ENCODE peak calls at places on chromosomes 11 and 22, in seven cellular contexts. D is pancreas; X is CD8-positive, alpha-beta memory T cell; T is GM23248; Z is adrenal gland; N is Caco-2; V is heart right ventricle. L is an unnamed sample.

GRCh38 chr11:6928916-6929315 is 2.7 kb downstream of the ZNF215 start:
- DNase-seq in D (no peak), X (no peak), T (no peak), Z (no peak), N (no peak), V (no peak), L (no peak)

GRCh38 chr11:78492973-78493372 is 75.4 kb upstream of the GAB2 start:
- DNase-seq in D (no peak), X (no peak), T (no peak), Z (no peak), N (no peak), V (no peak), L (no peak)

GRCh38 chr11:67119577-67120391 is 721 bp downstream of the KDM2A start:
- DNase-seq in D (peak), X (no peak), T (peak), Z (peak), N (peak), V (peak), L (peak)

GRCh38 chr11:110126936-110127335 is 33.7 kb downstream of the ZC3H12C start:
- DNase-seq in D (no peak), X (no peak), T (no peak), Z (no peak), N (no peak), V (no peak), L (no peak)

GRCh38 chr11:94757037-94757681 is 11.0 kb upstream of the AMOTL1 start:
- DNase-seq in D (no peak), X (no peak), T (no peak), Z (no peak), N (no peak), V (no peak), L (no peak)

GRCh38 chr11:86949995-86950993 is 4.9 kb downstream of the FZD4 start:
- DNase-seq in D (no peak), X (no peak), T (peak), Z (no peak), N (no peak), V (no peak), L (no peak)

GRCh38 chr11:71342951-71343827 is 90.8 kb upstream of the SHANK2 start:
- DNase-seq in D (peak), X (no peak), T (peak), Z (peak), N (peak), V (no peak), L (peak)

GRCh38 chr11:116776522-116776984 is 3.8 kb upstream of the BUD13 start:
- DNase-seq in D (no peak), X (no peak), T (no peak), Z (no peak), N (no peak), V (no peak), L (no peak)

GRCh38 chr11:359181-359714 is 10.1 kb upstream of the B4GALNT4 start:
- DNase-seq in D (no peak), X (no peak), T (no peak), Z (no peak), N (no peak), V (no peak), L (no peak)

GRCh38 chr11:123194308-123195181 is 503 bp downstream of the CLMP start:
- DNase-seq in D (peak), X (no peak), T (peak), Z (peak), N (peak), V (no peak), L (no peak)

GRCh38 chr11:9617960-9618359 is 44.5 kb downstream of the WEE1 start:
- DNase-seq in D (no peak), X (no peak), T (peak), Z (no peak), N (no peak), V (no peak), L (no peak)

GRCh38 chr11:69102732-69103615 is 52.8 kb upstream of the SMIM38 start:
- DNase-seq in D (peak), X (no peak), T (peak), Z (no peak), N (peak), V (no peak), L (no peak)

GRCh38 chr11:8584096-8584495 is 9.9 kb downstream of the STK33 start:
- DNase-seq in D (no peak), X (no peak), T (peak), Z (no peak), N (no peak), V (no peak), L (no peak)

GRCh38 chr11:100687630-100688395 is 725 bp downstream of the ARHGAP42 start:
- DNase-seq in D (peak), X (no peak), T (peak), Z (peak), N (peak), V (peak), L (peak)

GRCh38 chr11:107259826-107260225 is 197.8 kb downstream of the CWF19L2 start:
- DNase-seq in D (no peak), X (no peak), T (no peak), Z (no peak), N (no peak), V (no peak), L (no peak)

GRCh38 chr11:120667281-120667680 is 155.7 kb downstream of the GRIK4 start:
- DNase-seq in D (no peak), X (no peak), T (peak), Z (no peak), N (no peak), V (peak), L (no peak)

GRCh38 chr22:28600546-28601143 is 79.0 kb downstream of the TTC28 start:
- DNase-seq in D (no peak), X (no peak), T (peak), Z (no peak), N (peak), V (peak), L (peak)

GRCh38 chr11:23540101-23540561 is 679.9 kb upstream of the CCDC179 start:
- DNase-seq in D (peak), X (no peak), T (peak), Z (no peak), N (peak), V (no peak), L (peak)

GRCh38 chr11:78564889-78565467 is 9.7 kb downstream of the NARS2 start:
- DNase-seq in D (no peak), X (no peak), T (peak), Z (no peak), N (no peak), V (no peak), L (no peak)

GRCh38 chr11:108224908-108225786 is 2.3 kb downstream of the ATM start:
- DNase-seq in D (no peak), X (no peak), T (peak), Z (no peak), N (no peak), V (no peak), L (peak)

GRCh38 chr22:49508561-49508960 is 319.1 kb downstream of the BRD1 start:
- DNase-seq in D (no peak), X (no peak), T (no peak), Z (no peak), N (no peak), V (no peak), L (no peak)

DNA sequence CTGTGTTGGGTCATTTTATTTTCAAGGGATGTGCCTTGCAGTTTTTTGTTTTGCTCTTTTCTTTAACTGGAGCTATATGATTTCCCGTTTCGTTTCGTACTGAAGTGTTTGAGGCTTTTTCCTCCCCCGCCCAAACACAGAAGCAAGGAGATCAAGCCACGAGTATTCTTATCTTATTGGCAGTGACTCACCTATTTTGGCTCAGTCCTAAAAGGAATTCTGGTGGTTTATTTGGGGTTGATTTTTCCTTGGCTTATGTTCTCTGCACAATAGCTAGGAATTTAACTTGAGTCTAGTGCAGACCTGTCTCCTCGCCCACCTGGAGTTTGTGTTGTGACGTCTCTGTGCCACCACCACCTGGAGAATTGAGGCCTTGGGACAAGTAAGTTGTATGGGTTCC is 90.6 kb upstream of the BIRC3 start:
- DNase-seq in D (no peak), X (no peak), T (peak), Z (peak), N (no peak), V (no peak), L (no peak)
- H3K4me3 ChIP-seq in D (no peak), X (no peak), T (no peak), Z (peak), N (no peak), V (no peak), L (no peak)

DNA sequence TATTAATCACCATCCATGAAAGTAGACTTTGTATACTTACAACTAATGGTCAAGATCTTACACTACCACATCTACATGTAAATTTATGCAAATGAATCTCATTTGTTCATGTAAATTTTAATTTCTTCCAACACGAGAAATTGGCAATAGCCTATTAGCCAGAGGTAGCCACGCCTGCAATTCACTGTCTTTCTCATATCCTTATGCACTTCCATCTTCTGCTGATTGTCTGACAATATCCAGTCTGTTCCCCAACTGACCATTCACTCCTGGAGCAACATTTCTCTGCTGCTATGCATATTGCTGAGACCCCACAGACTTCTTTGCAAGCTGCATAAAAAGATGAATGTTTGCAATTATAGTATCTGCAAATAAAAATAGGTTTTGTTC is 2.5 kb downstream of the NNMT start:
- DNase-seq in D (no peak), X (no peak), T (peak), Z (no peak), N (no peak), V (no peak), L (no peak)
- H3K4me3 ChIP-seq in D (peak), X (no peak), T (peak), Z (peak), N (no peak), V (no peak), L (no peak)

GRCh38 chr11:35798423-35798822 is 135.8 kb downstream of the TRIM44 start:
- DNase-seq in D (no peak), X (no peak), T (peak), Z (no peak), N (no peak), V (no peak), L (no peak)

GRCh38 chr11:35800970-35801953 is 138.7 kb downstream of the TRIM44 start:
- DNase-seq in D (no peak), X (no peak), T (no peak), Z (no peak), N (no peak), V (peak), L (peak)

GRCh38 chr11:35798983-35799382 is 136.4 kb downstream of the TRIM44 start:
- DNase-seq in D (peak), X (no peak), T (no peak), Z (no peak), N (no peak), V (no peak), L (no peak)

GRCh38 chr11:35802221-35802620 is 139.6 kb downstream of the TRIM44 start:
- DNase-seq in D (no peak), X (no peak), T (no peak), Z (no peak), N (no peak), V (no peak), L (no peak)

GRCh38 chr11:35799655-35800054 is 137.1 kb downstream of the TRIM44 start:
- DNase-seq in D (no peak), X (no peak), T (no peak), Z (no peak), N (no peak), V (no peak), L (no peak)
- H3K4me3 ChIP-seq in D (no peak), X (no peak), T (no peak), Z (no peak), N (no peak), V (no peak), L (no peak)

GRCh38 chr11:45181595-45182550 is 35.4 kb downstream of the PRDM11 start:
- DNase-seq in D (no peak), X (no peak), T (no peak), Z (no peak), N (no peak), V (no peak), L (no peak)
- H3K4me3 ChIP-seq in D (peak), X (no peak), T (no peak), Z (peak), N (no peak), V (no peak), L (no peak)

GRCh38 chr11:18394928-18395734 is 768 bp downstream of the LDHA start:
- DNase-seq in D (peak), X (no peak), T (peak), Z (no peak), N (peak), V (peak), L (peak)
- H3K4me3 ChIP-seq in D (peak), X (peak), T (peak), Z (peak), N (peak), V (peak), L (peak)

DNA sequence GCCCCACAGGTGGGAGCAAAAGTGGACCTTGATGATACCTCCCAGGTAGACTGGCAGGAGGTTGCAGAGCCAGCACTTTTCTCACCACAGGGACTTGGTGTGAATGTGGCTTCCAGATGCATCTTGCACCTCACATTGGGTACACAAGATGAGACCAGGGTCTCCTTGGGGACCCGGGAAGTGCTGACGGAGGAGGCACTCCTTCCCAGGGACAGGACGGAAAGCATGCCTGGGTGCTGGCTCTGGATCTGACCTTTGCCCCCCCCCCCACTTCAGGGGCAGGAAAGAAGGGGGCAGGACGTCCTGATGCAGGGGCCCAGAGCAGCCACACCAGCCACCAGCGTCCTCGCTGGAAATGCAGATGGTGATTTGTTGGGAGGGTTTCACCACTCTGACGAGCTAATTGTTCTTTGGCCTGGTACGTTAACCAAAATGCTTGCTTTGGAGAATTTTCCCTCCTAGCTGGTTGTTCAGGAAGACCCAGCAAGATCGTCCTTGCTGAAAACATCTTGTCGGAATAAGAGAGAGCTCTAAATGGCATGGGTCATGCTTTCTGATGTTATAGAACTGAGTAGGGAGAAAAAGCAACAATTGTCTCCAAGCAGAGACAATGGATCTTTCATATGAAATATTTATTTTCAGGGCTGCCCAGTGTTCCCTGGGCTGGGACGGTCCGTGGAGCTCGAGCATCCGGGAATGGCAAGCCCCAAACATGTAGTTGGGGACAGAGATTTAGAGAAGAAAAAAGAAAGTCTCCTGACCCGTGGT is 74.4 kb upstream of the PPARA start:
- DNase-seq in D (peak), X (no peak), T (no peak), Z (peak), N (no peak), V (no peak), L (no peak)
- H3K4me3 ChIP-seq in D (peak), X (no peak), T (peak), Z (peak), N (no peak), V (peak), L (no peak)

GRCh38 chr11:62505112-62505783 is 41.4 kb downstream of the AHNAK start:
- DNase-seq in D (no peak), X (no peak), T (peak), Z (no peak), N (no peak), V (peak), L (peak)
- H3K4me3 ChIP-seq in D (peak), X (no peak), T (peak), Z (peak), N (no peak), V (no peak), L (no peak)

DNA sequence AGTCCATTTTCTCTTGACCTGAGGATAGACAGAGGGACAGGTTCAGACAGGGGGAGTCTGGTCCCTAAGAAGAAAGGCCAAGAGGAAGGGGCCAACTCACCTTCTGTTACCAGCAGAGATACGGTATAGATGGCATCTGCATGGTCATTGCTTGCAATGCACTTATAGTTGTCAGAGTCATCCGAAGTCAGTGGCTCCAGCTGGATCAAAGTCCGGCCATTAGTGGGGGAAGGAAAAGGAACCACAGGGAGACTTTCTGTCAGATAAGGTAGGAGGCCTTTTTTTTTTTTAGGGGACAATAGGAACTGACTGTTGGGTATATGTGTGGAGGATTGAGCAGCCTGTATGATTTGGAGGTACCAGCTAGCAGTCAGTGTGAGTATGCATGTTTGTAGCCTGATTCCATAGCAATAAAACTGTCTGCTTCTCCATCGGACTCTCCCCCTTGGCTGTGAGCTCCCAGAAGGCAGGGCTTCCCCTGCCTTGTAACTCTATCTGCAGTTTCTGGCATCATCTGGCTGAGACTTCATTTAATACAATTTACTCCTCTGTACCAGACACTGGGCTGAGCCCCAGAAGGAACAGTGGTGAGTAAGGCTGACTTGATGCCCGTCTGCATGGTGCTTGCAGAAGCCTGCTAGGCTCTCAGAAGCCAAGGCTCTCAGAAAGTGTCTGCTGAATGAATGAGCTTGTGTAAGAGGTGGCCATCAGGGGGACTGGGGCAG is 5.7 kb downstream of the IGSF22 start:
- DNase-seq in D (no peak), X (no peak), T (peak), Z (no peak), N (no peak), V (no peak), L (no peak)
- H3K4me3 ChIP-seq in D (peak), X (no peak), T (peak), Z (no peak), N (no peak), V (no peak), L (no peak)

DNA sequence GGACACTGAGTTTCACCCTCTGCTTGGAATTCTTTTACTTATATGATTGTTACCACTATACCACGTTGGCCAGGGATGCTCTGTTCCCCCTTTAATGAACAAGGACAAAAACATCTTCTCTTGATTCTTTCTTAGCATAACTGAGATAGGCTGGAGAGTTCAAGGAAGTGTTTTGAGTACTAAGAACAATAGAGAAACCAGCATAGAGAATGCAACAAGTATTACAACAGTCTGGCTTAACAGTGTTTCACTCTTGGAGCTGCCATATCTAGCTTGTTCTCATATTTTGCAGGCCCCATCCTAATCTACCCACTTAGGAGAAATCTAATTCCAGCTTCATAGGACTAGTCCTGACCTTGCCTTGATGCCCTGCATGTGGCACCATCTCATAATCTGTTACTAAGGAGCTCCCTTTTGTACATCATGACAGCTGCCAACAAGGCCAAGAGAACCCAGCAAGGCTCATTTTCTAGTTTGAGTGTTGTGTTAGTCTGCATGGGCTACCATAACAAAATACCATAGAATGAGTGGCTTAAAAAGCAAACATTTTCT is 37.6 kb downstream of the PACS1 start:
- DNase-seq in D (no peak), X (no peak), T (no peak), Z (no peak), N (no peak), V (no peak), L (no peak)
- H3K4me3 ChIP-seq in D (no peak), X (no peak), T (no peak), Z (no peak), N (no peak), V (no peak), L (no peak)

DNA sequence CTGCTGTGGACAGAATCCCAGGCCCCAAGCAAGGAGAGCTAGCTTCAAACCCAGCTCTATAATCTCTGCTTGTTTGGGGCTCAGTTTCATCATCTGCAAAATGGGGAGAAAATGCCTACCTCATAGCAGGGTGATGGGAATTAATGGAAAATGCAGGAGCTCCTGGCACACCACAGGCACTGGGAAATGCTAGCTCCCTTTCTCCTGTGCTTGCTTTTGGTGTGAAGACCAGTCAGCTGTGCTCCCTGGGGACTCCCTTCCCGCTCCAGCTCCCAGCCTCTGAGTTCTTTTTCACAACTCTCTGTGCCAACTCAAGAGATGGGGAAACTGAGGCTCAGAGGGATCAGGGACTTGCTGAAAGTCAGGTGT is 8.2 kb upstream of the SERPINH1 start:
- DNase-seq in D (no peak), X (no peak), T (no peak), Z (no peak), N (no peak), V (no peak), L (no peak)
- H3K4me3 ChIP-seq in D (no peak), X (no peak), T (no peak), Z (no peak), N (no peak), V (no peak), L (no peak)

L was measured in Karpas-422.